ENCODE peak calls at places on chromosome 4, in nine cellular contexts. L is fibroblast of the aortic adventitia, D is BJ, R is endothelial cell of umbilical vein, S is AG10803, B is epithelial cell of esophagus, W is stomach, O is neural progenitor cell, G is natural killer cell. P is an unnamed sample.

GRCh38 chr4:106587558-106587957 is 219.0 kb upstream of the GIMD1 start:
- DNase-seq in L (peak; percentile 78), D (peak; percentile 84), R (peak; percentile 90), S (peak; percentile 89), B (peak; percentile 75), W (no peak), O (no peak), G (no peak), P (no peak)

GRCh38 chr4:109972786-109973528 is 60.3 kb downstream of the EGF start:
- DNase-seq in L (no peak), D (no peak), R (no peak), S (no peak), B (no peak), W (no peak), O (peak; percentile 13), G (no peak), P (no peak)

GRCh38 chr4:76830612-76831474 is 67.1 kb downstream of the SOWAHB start:
- DNase-seq in L (peak; percentile 71), D (peak; percentile 64), R (peak; percentile 98), S (peak; percentile 88), B (peak; percentile 78), W (peak; percentile 61), O (peak; percentile 50), G (no peak), P (no peak)

GRCh38 chr4:2560167-2560566 is 23.7 kb downstream of the FAM193A start:
- DNase-seq in L (no peak), D (no peak), R (no peak), S (no peak), B (no peak), W (no peak), O (no peak), G (no peak), P (no peak)

GRCh38 chr4:172985552-172985951 is 183.1 kb upstream of the GALNT7 start:
- DNase-seq in L (no peak), D (no peak), R (peak; percentile 37), S (no peak), B (peak; percentile 83), W (no peak), O (no peak), G (no peak), P (no peak)

GRCh38 chr4:55077577-55077976 is 47.8 kb downstream of the KDR start:
- DNase-seq in L (no peak), D (no peak), R (no peak), S (no peak), B (no peak), W (no peak), O (no peak), G (no peak), P (no peak)

GRCh38 chr4:20520901-20521300 is 179.4 kb upstream of the PACRGL start:
- DNase-seq in L (peak; percentile 65), D (no peak), R (peak; percentile 41), S (peak; percentile 69), B (peak; percentile 83), W (no peak), O (no peak), G (no peak), P (no peak)

GRCh38 chr4:5845035-5845905 is 47.6 kb downstream of the CRMP1 start:
- DNase-seq in L (no peak), D (no peak), R (no peak), S (no peak), B (no peak), W (no peak), O (peak; percentile 26), G (no peak), P (no peak)

GRCh38 chr4:7415927-7416686 is 18.6 kb downstream of the PSAPL1 start:
- DNase-seq in L (no peak), D (no peak), R (no peak), S (no peak), B (no peak), W (peak; percentile 20), O (no peak), G (no peak), P (no peak)

GRCh38 chr4:3307486-3307885 is 14.7 kb downstream of the RGS12 start:
- DNase-seq in L (no peak), D (no peak), R (no peak), S (no peak), B (no peak), W (no peak), O (no peak), G (no peak), P (no peak)

GRCh38 chr4:114922582-114922912 is 190.9 kb downstream of the NDST4 start:
- DNase-seq in L (no peak), D (no peak), R (no peak), S (no peak), B (no peak), W (no peak), O (no peak), G (no peak), P (no peak)

GRCh38 chr4:87555751-87556619 is 26.8 kb upstream of the SPARCL1 start:
- DNase-seq in L (peak; percentile 85), D (peak; percentile 29), R (peak; percentile 24), S (peak; percentile 87), B (peak; percentile 98), W (no peak), O (no peak), G (no peak), P (no peak)

GRCh38 chr4:37685211-37685725 is 908 bp downstream of the RELL1 start:
- DNase-seq in L (peak; percentile 67), D (peak; percentile 35), R (peak; percentile 54), S (peak; percentile 82), B (peak; percentile 26), W (no peak), O (peak; percentile 16), G (peak; percentile 31), P (no peak)

GRCh38 chr4:179097741-179098140 is 1655.5 kb upstream of the AGA start:
- DNase-seq in L (no peak), D (no peak), R (no peak), S (no peak), B (peak; percentile 68), W (no peak), O (peak; percentile 74), G (no peak), P (no peak)

GRCh38 chr4:102168580-102168979 is 176.7 kb downstream of the SLC39A8 start:
- DNase-seq in L (no peak), D (no peak), R (no peak), S (no peak), B (no peak), W (no peak), O (no peak), G (no peak), P (no peak)

GRCh38 chr4:121995790-121996537 is 44.1 kb upstream of the TRPC3 start:
- DNase-seq in L (no peak), D (no peak), R (no peak), S (no peak), B (no peak), W (no peak), O (no peak), G (no peak), P (no peak)

GRCh38 chr4:122003335-122003734 is 51.5 kb upstream of the TRPC3 start:
- DNase-seq in L (peak; percentile 34), D (no peak), R (peak; percentile 25), S (peak; percentile 21), B (peak; percentile 30), W (no peak), O (peak; percentile 41), G (no peak), P (no peak)

GRCh38 chr4:122000849-122001248 is 49.0 kb upstream of the TRPC3 start:
- DNase-seq in L (peak; percentile 8), D (no peak), R (no peak), S (no peak), B (no peak), W (no peak), O (peak; percentile 11), G (no peak), P (no peak)

GRCh38 chr4:121998024-121998423 is 46.2 kb upstream of the TRPC3 start:
- DNase-seq in L (no peak), D (no peak), R (no peak), S (no peak), B (peak; percentile 20), W (no peak), O (peak; percentile 13), G (no peak), P (no peak)
- TF ChIP-seq CTCF in L (no peak), D (peak; percentile 32), R (no peak), S (no peak), B (peak; percentile 3), W (no peak), O (peak; percentile 24), G (no peak), P (no peak)

DNA sequence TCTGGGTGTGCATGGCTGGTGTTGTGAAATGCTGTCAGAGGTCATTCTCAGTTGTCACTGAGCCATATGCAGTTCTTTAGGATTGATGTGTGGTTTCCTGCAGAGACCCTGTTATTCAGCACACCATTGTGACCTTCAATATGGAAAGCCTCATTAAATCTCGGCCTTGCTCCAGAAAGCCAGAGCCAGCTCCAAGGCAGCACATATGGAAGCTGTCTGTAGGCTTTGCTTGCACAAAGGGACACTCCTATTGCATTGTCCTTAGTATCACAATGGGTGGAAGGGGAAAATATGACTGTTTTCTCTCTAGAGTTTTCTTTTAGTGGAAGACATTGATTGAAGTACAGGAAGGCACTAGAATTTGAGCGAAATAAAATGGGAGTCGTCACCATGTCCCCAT is 179.0 kb downstream of the CEP135 start:
- DNase-seq in L (peak; percentile 63), D (no peak), R (peak; percentile 28), S (no peak), B (no peak), W (no peak), O (peak; percentile 13), G (no peak), P (no peak)
- TF ChIP-seq CTCF in L (no peak), D (no peak), R (no peak), S (no peak), B (no peak), W (no peak), O (no peak), G (no peak), P (no peak)

DNA sequence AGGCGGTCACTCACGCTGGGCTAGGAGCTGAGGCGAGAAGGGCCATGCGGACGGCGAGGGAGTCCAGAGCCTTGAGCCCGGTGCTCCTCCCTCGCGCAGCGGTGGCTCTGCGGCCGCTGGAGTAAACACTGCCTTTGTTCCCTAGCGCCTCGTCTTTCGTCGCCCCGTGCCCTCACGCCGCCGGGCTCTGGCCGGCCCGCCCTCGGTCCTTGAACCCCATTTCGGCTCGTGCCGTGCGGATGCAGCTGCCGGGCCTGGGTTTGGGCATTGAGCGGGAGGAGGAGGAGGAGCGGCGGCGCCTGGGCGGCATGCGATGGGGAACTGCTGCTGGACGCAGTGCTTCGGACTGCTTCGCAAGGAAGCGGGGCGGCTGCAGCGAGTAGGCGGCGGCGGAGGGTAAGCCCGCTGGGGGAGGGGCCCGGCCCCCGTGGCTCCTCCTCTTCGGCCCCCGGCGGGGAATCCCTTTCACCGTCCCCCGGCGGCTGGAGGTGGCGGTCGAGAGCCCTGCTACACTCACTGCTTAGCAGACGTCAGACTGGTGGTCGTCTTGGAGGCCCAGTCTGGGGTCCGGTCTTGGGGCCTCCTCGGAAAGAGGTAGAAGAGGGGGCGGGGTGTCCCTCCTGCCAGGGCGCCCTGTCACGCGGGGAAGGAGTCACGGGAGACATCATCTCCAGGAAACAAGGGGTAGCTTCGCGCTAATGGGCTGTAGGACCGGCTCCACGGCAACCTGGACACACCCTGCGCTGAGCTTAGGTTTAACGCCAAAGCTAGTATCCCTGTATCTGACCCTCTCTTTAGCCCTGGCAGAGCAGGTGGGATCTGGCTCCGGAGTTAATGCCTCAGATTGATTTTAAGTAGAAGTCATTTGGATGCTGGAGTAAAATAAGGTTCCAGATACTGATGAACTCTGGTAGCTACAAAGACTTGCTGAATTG is at the start of gene AP1AR:
- DNase-seq in L (peak; percentile 61), D (peak; percentile 9), R (peak; percentile 86), S (peak; percentile 63), B (peak; percentile 73), W (peak; percentile 78), O (peak; percentile 96), G (peak; percentile 87), P (peak; percentile 91)
- TF ChIP-seq CTCF in L (peak; percentile 61), D (peak; percentile 55), R (peak; percentile 24), S (peak; percentile 39), B (peak; percentile 7), W (no peak), O (peak; percentile 52), G (no peak), P (no peak)

GRCh38 chr4:140296871-140297570 is 76.4 kb upstream of the SCOC start:
- DNase-seq in L (no peak), D (no peak), R (no peak), S (no peak), B (peak; percentile 74), W (no peak), O (peak; percentile 27), G (no peak), P (no peak)
- TF ChIP-seq CTCF in L (no peak), D (no peak), R (no peak), S (no peak), B (no peak), W (no peak), O (no peak), G (no peak), P (no peak)

P was measured in activated B cell treated with CpG ODN at 0.5 μM for 24 hours.